ENCODE peak calls at places on chromosome 6, in nine cellular contexts. T is CD8-positive, alpha-beta memory T cell; Y is spleen; U is IMR-90; G is colonic mucosa; V is Peyer's patch; P is transverse colon; C is thoracic aorta; F is NT2/D1. E is an unnamed sample.
A peak's percentile ranks its signal among the peaks of the same experiment; 100 is the strongest.

GRCh38 chr6:82283771-82284420 is 36.4 kb upstream of the IBTK start:
- DNase-seq in T (no peak), Y (no peak), U (no peak), G (no peak), V (no peak), P (no peak), C (no peak), F (no peak), E (no peak)

GRCh38 chr6:32244270-32244669 is 20.4 kb upstream of the NOTCH4 start:
- DNase-seq in T (no peak), Y (no peak), U (no peak), G (no peak), V (no peak), P (peak; percentile 19), C (no peak), F (no peak), E (no peak)

GRCh38 chr6:82775361-82775760 is 290.3 kb downstream of the UBE3D start:
- DNase-seq in T (no peak), Y (no peak), U (peak; percentile 2), G (no peak), V (no peak), P (no peak), C (no peak), F (no peak), E (no peak)

GRCh38 chr6:144305985-144306384 is 20.9 kb downstream of the UTRN start:
- DNase-seq in T (peak; percentile 74), Y (no peak), U (peak; percentile 79), G (no peak), V (no peak), P (no peak), C (no peak), F (no peak), E (no peak)

GRCh38 chr6:131954775-131955107 is 3.6 kb upstream of the CCN2 start:
- DNase-seq in T (no peak), Y (no peak), U (peak; percentile 99), G (peak; percentile 83), V (peak; percentile 71), P (peak; percentile 77), C (peak; percentile 29), F (no peak), E (no peak)

GRCh38 chr6:28765978-28766351 is 157.8 kb downstream of the TRIM27 start:
- DNase-seq in T (no peak), Y (no peak), U (no peak), G (no peak), V (no peak), P (no peak), C (no peak), F (no peak), E (no peak)

GRCh38 chr6:43835872-43836419 is 65.9 kb downstream of the VEGFA start:
- DNase-seq in T (peak; percentile 9), Y (no peak), U (peak; percentile 78), G (no peak), V (no peak), P (no peak), C (no peak), F (no peak), E (no peak)

GRCh38 chr6:109693128-109693527 is 2.0 kb downstream of the FIG4 start:
- DNase-seq in T (no peak), Y (no peak), U (no peak), G (no peak), V (no peak), P (no peak), C (no peak), F (no peak), E (no peak)

GRCh38 chr6:91754691-91755090 is 1167.8 kb upstream of the MAP3K7 start:
- DNase-seq in T (no peak), Y (no peak), U (no peak), G (no peak), V (no peak), P (no peak), C (no peak), F (no peak), E (no peak)

GRCh38 chr6:88538130-88538706 is 372.1 kb upstream of the CNR1 start:
- DNase-seq in T (no peak), Y (no peak), U (no peak), G (no peak), V (no peak), P (no peak), C (no peak), F (peak; percentile 38), E (no peak)

GRCh38 chr6:36858407-36858981 is 16.1 kb downstream of the PPIL1 start:
- DNase-seq in T (no peak), Y (no peak), U (peak; percentile 77), G (no peak), V (no peak), P (no peak), C (no peak), F (peak; percentile 78), E (no peak)

GRCh38 chr6:53837875-53838806 is 43.3 kb downstream of the LRRC1 start:
- DNase-seq in T (no peak), Y (no peak), U (peak; percentile 22), G (no peak), V (no peak), P (no peak), C (no peak), F (no peak), E (peak; percentile 37)

GRCh38 chr6:21281366-21281765 is 312.2 kb upstream of the SOX4 start:
- DNase-seq in T (no peak), Y (no peak), U (no peak), G (no peak), V (no peak), P (no peak), C (no peak), F (no peak), E (no peak)

GRCh38 chr6:1179571-1180459 is 132.1 kb upstream of the FOXQ1 start:
- DNase-seq in T (no peak), Y (no peak), U (no peak), G (no peak), V (no peak), P (no peak), C (no peak), F (no peak), E (no peak)

GRCh38 chr6:105992315-105992961 is 93.7 kb upstream of the PRDM1 start:
- DNase-seq in T (peak; percentile 91), Y (peak; percentile 96), U (peak; percentile 72), G (peak; percentile 87), V (peak; percentile 95), P (peak; percentile 92), C (no peak), F (no peak), E (peak; percentile 75)

GRCh38 chr6:105995403-105995699 is 90.8 kb upstream of the PRDM1 start:
- DNase-seq in T (no peak), Y (no peak), U (peak; percentile 17), G (no peak), V (no peak), P (no peak), C (no peak), F (no peak), E (no peak)

GRCh38 chr6:105994522-105995402 is 91.4 kb upstream of the PRDM1 start:
- DNase-seq in T (peak; percentile 68), Y (peak; percentile 91), U (peak; percentile 78), G (peak; percentile 68), V (peak; percentile 79), P (peak; percentile 63), C (no peak), F (no peak), E (peak; percentile 11)

GRCh38 chr6:105993341-105993740 is 92.8 kb upstream of the PRDM1 start:
- DNase-seq in T (no peak), Y (no peak), U (peak; percentile 33), G (no peak), V (no peak), P (no peak), C (no peak), F (no peak), E (no peak)

GRCh38 chr6:105993769-105994521 is 92.2 kb upstream of the PRDM1 start:
- DNase-seq in T (peak; percentile 75), Y (peak; percentile 88), U (peak; percentile 45), G (peak; percentile 48), V (peak; percentile 74), P (peak; percentile 45), C (no peak), F (no peak), E (peak; percentile 35)
- H3K4me3 ChIP-seq in T (peak overlapping the region; percentile 74), Y (peak overlapping the region; percentile 70), U (peak overlapping the region; percentile 73), G (peak overlapping the region; percentile 58), V (peak overlapping the region; percentile 88), P (peak overlapping the region; percentile 43), C (peak overlapping the region; percentile 90), F (peak overlapping the region; percentile 45), E (peak overlapping the region; percentile 54)

GRCh38 chr6:3422457-3422816 is 34.4 kb downstream of the SLC22A23 start:
- DNase-seq in T (no peak), Y (no peak), U (no peak), G (no peak), V (no peak), P (no peak), C (no peak), F (no peak), E (no peak)
- H3K4me3 ChIP-seq in T (no peak overlapping the region), Y (no peak overlapping the region), U (no peak overlapping the region), G (no peak overlapping the region), V (no peak overlapping the region), P (no peak overlapping the region), C (no peak overlapping the region), F (no peak overlapping the region), E (no peak overlapping the region)

GRCh38 chr6:15132854-15133670 is 112.8 kb upstream of the JARID2 start:
- DNase-seq in T (no peak), Y (no peak), U (peak; percentile 90), G (no peak), V (peak; percentile 60), P (no peak), C (no peak), F (no peak), E (no peak)
- H3K4me3 ChIP-seq in T (no peak overlapping the region), Y (no peak overlapping the region), U (no peak overlapping the region), G (no peak overlapping the region), V (no peak overlapping the region), P (no peak overlapping the region), C (no peak overlapping the region), F (no peak overlapping the region), E (no peak overlapping the region)

DNA sequence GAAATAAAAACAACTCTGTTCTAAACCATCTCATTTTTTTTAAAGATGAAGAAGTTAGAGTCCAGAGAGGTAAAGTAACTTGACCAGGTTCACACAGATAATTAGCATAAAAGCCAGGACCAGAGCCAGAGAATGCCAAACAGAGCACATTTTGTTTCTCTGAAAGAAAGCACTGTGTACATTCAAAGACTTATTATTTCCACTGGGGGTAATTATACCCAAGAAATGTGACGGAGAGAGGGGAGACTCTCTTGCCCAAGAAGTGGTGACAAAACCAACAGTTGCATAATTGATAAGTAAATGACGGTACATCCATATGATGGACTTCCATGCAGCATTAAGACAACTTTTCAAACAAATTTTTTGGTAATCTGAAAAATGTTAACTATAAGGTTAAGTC is 111.6 kb downstream of the RTN4IP1 start:
- DNase-seq in T (no peak), Y (no peak), U (no peak), G (no peak), V (no peak), P (no peak), C (no peak), F (no peak), E (no peak)
- H3K4me3 ChIP-seq in T (no peak overlapping the region), Y (no peak overlapping the region), U (no peak overlapping the region), G (no peak overlapping the region), V (no peak overlapping the region), P (no peak overlapping the region), C (no peak overlapping the region), F (no peak overlapping the region), E (no peak overlapping the region)